ENCODE peak calls at places on chromosomes 12 and 14, in seven cellular contexts. Z, H, N, U, R, W and K are unnamed samples.

GRCh38 chr12:93979189-93979588 is 169.2 kb upstream of the PLXNC1 start:
- DNase-seq in R (peak), U (peak), N (peak), Z (no peak), W (peak), H (no peak), K (no peak)

GRCh38 chr12:38761636-38762342 is 143.6 kb downstream of the CPNE8 start:
- DNase-seq in N (no peak), Z (no peak), U (no peak), R (no peak), W (no peak), H (no peak), K (no peak)

GRCh38 chr12:2624543-2625266 is 170.1 kb upstream of the FKBP4 start:
- DNase-seq in H (peak), U (no peak), R (peak), W (no peak), Z (no peak), N (peak), K (no peak)

GRCh38 chr12:82714427-82714826 is 27.7 kb downstream of the TMTC2 start:
- DNase-seq in N (no peak), W (no peak), R (no peak), H (no peak), U (no peak), Z (no peak), K (no peak)

GRCh38 chr12:13425766-13426165 is 229.2 kb downstream of the EMP1 start:
- DNase-seq in N (peak), R (no peak), U (no peak), W (no peak), H (no peak), Z (no peak), K (no peak)

GRCh38 chr14:93013368-93013719 is 90.4 kb downstream of the CHGA start:
- DNase-seq in Z (no peak), U (no peak), R (no peak), W (no peak), N (peak), H (no peak), K (no peak)

GRCh38 chr14:100778951-100779690 is 46.8 kb upstream of the MEG3 start:
- DNase-seq in U (no peak), W (no peak), H (peak), R (no peak), Z (no peak), N (no peak), K (no peak)

GRCh38 chr14:69685217-69685616 is 73.8 kb downstream of the SUSD6 start:
- DNase-seq in R (peak), U (peak), W (no peak), N (peak), Z (no peak), H (peak), K (peak)

GRCh38 chr12:126772171-126772864 is 1494.7 kb upstream of the TMEM132C start:
- DNase-seq in Z (no peak), H (no peak), W (peak), N (peak), U (no peak), R (peak), K (no peak)

GRCh38 chr14:35337557-35338255 is 45.5 kb downstream of the PSMA6 start:
- DNase-seq in W (no peak), N (no peak), R (no peak), H (peak), U (no peak), Z (no peak), K (no peak)

GRCh38 chr14:106605548-106606448 is 1079.4 kb downstream of the TMEM121 start:
- DNase-seq in N (no peak), Z (no peak), R (peak), W (peak), H (no peak), U (no peak), K (no peak)

GRCh38 chr14:99258884-99259283 is 13.1 kb downstream of the BCL11B start:
- DNase-seq in W (no peak), H (no peak), N (no peak), R (no peak), U (no peak), Z (no peak), K (peak)

GRCh38 chr12:54389536-54390175 is 5.1 kb upstream of the ZNF385A start:
- DNase-seq in N (no peak), Z (no peak), R (no peak), U (no peak), H (no peak), W (no peak), K (no peak)

GRCh38 chr12:41509655-41510054 is 321.5 kb downstream of the PDZRN4 start:
- DNase-seq in U (no peak), N (no peak), Z (no peak), W (no peak), R (no peak), H (no peak), K (no peak)

GRCh38 chr12:121579981-121580868 is 598 bp downstream of the KDM2B start:
- DNase-seq in U (peak), N (peak), H (peak), R (peak), W (no peak), Z (peak), K (peak)

GRCh38 chr12:125254856-125255255 is 189.6 kb downstream of the AACS start:
- DNase-seq in R (no peak), U (no peak), Z (no peak), N (no peak), H (no peak), W (no peak), K (no peak)

GRCh38 chr12:109147954-109148353 is 31.6 kb downstream of the ACACB start:
- DNase-seq in H (peak), N (no peak), R (no peak), U (no peak), W (no peak), Z (peak), K (no peak)

GRCh38 chr12:104285740-104286537 is 17.6 kb upstream of the EID3 start:
- DNase-seq in H (no peak), N (peak), W (no peak), R (peak), U (peak), Z (no peak), K (no peak)

GRCh38 chr12:509494-509893 is 49.8 kb downstream of the B4GALNT3 start:
- DNase-seq in N (peak), R (no peak), W (no peak), H (no peak), Z (no peak), U (peak), K (peak)

GRCh38 chr12:508795-509194 is 49.1 kb downstream of the B4GALNT3 start:
- DNase-seq in U (no peak), R (no peak), H (no peak), N (no peak), W (no peak), Z (no peak), K (peak)

GRCh38 chr12:512933-513332 is 53.2 kb downstream of the B4GALNT3 start:
- DNase-seq in U (no peak), H (no peak), R (no peak), W (no peak), N (no peak), Z (no peak), K (no peak)

GRCh38 chr12:508145-508544 is 48.4 kb downstream of the B4GALNT3 start:
- DNase-seq in Z (no peak), H (no peak), W (no peak), R (no peak), U (no peak), N (no peak), K (peak)

DNA sequence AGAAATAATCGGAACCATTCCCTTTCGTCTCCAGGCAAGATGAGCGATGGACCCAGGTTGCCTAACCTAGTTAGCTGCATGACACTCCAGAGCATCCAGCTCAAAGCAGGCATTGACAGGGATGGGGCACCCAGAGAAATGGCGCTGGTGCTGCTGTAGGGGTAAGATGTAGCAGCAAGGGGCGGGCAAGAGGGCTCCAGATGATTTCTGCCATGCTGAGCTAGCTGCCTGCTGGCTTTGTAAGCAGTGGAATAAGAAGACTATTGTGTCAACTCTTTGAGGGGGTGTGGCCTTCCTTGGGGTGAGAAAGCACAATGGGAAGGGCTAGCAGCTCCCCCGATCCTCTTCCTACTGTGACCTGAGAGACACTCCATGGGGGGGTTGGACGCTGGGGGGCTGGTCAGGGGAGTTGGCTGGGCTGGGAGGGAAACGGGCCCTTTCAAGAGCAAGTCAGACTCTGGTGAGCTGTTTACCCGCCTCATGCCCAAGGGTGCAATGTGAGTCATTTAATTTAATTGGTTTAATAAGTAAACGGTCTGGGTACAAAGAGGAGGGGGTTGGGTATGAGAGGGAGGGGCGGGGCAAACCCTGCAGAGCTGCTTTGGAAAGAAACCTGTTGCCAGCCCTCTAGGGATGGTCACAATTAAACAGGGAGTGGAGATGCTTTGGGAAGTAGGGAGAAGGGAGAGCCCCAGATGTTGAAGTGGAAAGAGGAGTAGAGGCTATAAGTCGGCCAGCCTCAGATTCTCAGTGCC is 50.5 kb downstream of the B4GALNT3 start:
- DNase-seq in N (no peak), W (no peak), Z (no peak), U (peak), R (no peak), H (no peak), K (peak)
- TF ChIP-seq POLR2A in N (no peak), W (no peak), Z (no peak), U (no peak), R (no peak), H (no peak), K (no peak)

GRCh38 chr14:102540310-102541028 is 30.9 kb upstream of the ANKRD9 start:
- DNase-seq in N (peak), R (no peak), W (no peak), U (no peak), H (no peak), Z (no peak), K (no peak)

GRCh38 chr14:102538598-102539543 is 29.3 kb upstream of the ANKRD9 start:
- DNase-seq in R (peak), U (no peak), N (no peak), H (no peak), W (no peak), Z (no peak), K (no peak)

GRCh38 chr14:102541771-102542170 is 32.2 kb upstream of the ANKRD9 start:
- DNase-seq in U (no peak), R (no peak), Z (no peak), W (no peak), N (no peak), H (no peak), K (no peak)

GRCh38 chr14:102537981-102538597 is 28.5 kb upstream of the ANKRD9 start:
- DNase-seq in N (no peak), U (no peak), R (no peak), H (no peak), Z (no peak), W (no peak), K (no peak)

DNA sequence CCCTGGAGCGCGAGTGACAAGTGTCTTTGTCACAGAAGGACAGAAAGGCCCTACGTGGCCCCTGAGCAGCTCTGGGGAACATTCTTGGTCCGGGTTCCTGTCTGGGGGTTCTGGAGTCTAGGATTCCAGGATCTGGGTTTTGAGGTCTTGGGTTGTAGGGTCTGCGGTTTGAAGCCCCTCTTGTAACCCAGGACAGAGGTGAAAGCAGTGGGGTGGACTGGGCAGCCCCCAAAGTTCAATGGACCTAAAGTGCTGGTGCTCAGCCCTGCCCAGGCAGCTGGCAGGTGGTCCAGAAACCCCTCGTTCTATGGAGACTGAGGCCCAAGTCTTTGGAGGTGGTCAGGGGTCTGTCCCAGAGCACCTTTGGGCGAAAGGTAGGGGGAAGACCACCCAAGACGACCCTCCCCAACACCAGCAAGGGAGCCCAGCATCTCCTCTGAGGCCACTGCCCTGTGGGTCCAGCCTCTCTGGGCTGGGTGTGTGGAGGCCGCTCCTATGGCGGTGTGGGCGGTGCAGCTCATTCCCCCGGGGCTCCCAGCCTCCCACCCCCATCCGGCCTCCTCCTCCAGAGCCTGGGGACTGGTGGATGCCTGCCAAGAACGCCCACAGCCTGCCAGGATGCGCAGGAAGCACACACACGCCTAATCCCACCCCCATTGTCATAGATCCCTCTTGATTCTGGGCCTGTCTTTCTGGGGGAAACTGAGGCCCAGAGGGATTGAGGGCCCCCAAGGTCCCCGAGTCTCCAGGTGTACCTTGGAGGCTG is 30.2 kb upstream of the ANKRD9 start:
- DNase-seq in H (peak), Z (peak), N (peak), U (no peak), R (peak), W (no peak), K (no peak)
- H3K4me3 ChIP-seq in H (no peak), Z (no peak), N (no peak), U (no peak), R (no peak), W (no peak), K (no peak)

DNA sequence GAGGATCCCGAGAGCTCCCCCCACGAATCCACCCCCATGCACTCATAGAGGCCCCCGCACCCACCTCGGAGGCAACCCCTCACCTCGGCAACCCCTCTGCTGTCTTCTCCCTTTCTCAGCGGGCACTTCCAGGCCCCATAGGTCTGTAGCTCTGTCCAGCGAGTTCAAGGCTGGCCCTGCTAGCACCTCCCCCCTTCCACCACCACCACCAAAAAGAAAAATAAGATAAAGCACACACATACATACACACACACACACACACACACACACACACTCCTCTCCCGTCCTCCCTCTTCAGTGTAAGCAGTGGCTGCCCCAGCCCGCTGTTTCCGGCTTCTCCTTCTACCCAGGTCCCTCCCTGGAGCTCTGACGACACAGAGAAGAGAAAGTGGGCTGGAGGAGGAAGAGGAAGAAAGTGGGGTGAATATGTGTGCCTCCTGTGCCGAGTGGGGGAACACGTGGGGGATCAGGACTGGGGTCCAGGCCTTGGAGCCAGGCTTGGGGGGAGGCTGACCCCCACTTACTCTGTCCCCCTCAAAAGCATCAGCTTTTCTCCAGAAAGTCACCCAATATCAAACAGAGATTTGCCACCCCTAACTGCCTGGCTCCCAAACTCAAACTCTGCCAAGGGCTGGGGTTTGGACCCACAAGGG is at the start of gene STAT6:
- DNase-seq in U (peak), R (peak), N (peak), H (peak), Z (peak), W (no peak), K (peak)
- TF ChIP-seq POLR2A in U (peak), R (peak), N (peak), H (peak), Z (peak), W (peak), K (no peak)

DNA sequence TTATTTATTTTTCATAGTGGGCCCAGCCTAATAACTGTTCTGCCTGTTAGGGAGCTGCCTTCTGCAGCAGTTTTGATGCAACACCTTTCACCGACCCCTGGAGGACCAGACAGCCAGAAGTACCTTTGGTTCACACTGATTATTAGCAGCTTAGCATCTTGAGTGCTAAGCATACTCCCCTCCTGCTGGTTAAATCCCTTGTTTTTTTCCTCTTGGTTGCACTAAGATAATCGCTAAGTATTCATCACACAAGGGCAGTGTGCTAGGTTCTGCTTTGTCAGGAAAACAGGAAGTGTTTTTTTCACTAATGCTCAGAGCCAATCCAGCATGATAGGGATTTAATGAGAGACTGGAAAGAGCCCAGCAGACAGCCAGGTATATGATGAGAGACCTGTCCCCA is 437.0 kb downstream of the FUT8 start:
- DNase-seq in R (no peak), U (no peak), Z (no peak), W (no peak), N (no peak), H (no peak), K (peak)
- H3K4me3 ChIP-seq in R (no peak), U (no peak), Z (no peak), W (no peak), N (no peak), H (no peak), K (no peak)

GRCh38 chr12:70919597-70920035 is 922 bp downstream of the PTPRR start:
- DNase-seq in H (no peak), Z (no peak), W (no peak), N (no peak), R (peak), U (no peak), K (no peak)
- TF ChIP-seq POLR2A in H (no peak), Z (no peak), W (no peak), N (no peak), R (no peak), U (no peak), K (no peak)

GRCh38 chr12:96396914-96397313 is 3.3 kb downstream of the CDK17 start:
- DNase-seq in W (no peak), N (no peak), Z (no peak), U (peak), R (no peak), H (no peak), K (no peak)

GRCh38 chr12:96397756-96398421 is 2.4 kb downstream of the CDK17 start:
- DNase-seq in N (peak), Z (no peak), R (no peak), H (no peak), W (no peak), U (peak), K (no peak)

GRCh38 chr12:96398422-96399080 is 1.7 kb downstream of the CDK17 start:
- DNase-seq in N (peak), H (no peak), U (peak), R (peak), Z (no peak), W (no peak), K (no peak)

GRCh38 chr12:96395236-96395635 is 5.0 kb downstream of the CDK17 start:
- DNase-seq in Z (no peak), U (peak), R (no peak), H (no peak), W (no peak), N (no peak), K (no peak)

DNA sequence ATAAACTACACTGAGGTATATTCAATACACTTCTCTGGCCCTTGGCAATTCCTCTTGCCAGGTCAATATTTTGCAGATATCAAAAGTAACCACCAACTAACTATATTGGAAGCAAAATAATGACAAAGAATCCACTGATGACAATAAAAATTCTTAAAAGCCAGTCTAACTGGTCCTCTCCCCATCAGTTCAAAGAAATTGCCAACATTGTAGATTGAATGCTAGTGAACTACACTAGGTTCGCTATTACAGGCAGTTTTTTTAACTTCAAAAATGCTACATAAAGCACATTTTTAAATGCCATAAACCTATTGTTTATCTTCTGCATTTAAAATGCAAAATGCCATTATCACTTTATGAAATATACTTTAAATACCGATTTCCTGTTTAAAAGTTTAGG is 4.0 kb downstream of the CDK17 start:
- DNase-seq in H (no peak), Z (no peak), N (no peak), R (no peak), U (no peak), W (no peak), K (no peak)
- H3K4me3 ChIP-seq in H (no peak), Z (no peak), N (no peak), R (no peak), U (peak), W (peak), K (no peak)

GRCh38 chr12:95838125-95838524 is 20.6 kb upstream of the SNRPF start:
- DNase-seq in U (peak), N (peak), H (no peak), R (no peak), W (no peak), Z (no peak), K (peak)

GRCh38 chr12:95837240-95838038 is 21.3 kb upstream of the SNRPF start:
- DNase-seq in Z (no peak), N (no peak), W (no peak), R (no peak), H (no peak), U (no peak), K (no peak)

GRCh38 chr12:95836185-95836609 is 22.6 kb upstream of the SNRPF start:
- DNase-seq in U (peak), H (no peak), Z (no peak), W (no peak), R (no peak), N (peak), K (no peak)

GRCh38 chr12:95834572-95834971 is 24.2 kb upstream of the SNRPF start:
- DNase-seq in W (no peak), N (no peak), H (no peak), Z (no peak), U (no peak), R (no peak), K (no peak)

GRCh38 chr12:95836630-95837239 is 22.0 kb upstream of the SNRPF start:
- DNase-seq in U (peak), W (no peak), Z (no peak), R (no peak), N (peak), H (no peak), K (no peak)
- TF ChIP-seq POLR2A in U (no peak), W (no peak), Z (no peak), R (no peak), N (no peak), H (no peak), K (no peak)

GRCh38 chr12:56102683-56103065 is 1.7 kb upstream of the PA2G4 start:
- DNase-seq in W (no peak), U (no peak), H (no peak), R (no peak), Z (no peak), N (no peak), K (no peak)
- H3K4me3 ChIP-seq in W (no peak), U (no peak), H (no peak), R (no peak), Z (no peak), N (no peak), K (no peak)